ENCODE peak calls at places on chromosomes 2 and 18, in eight cellular contexts. A is HCT116, T is neural progenitor cell, K is B cell, Q is left ventricle myocardium inferior, C is upper lobe of right lung, L is GM10248, U is foreskin fibroblast. F is an unnamed sample.

GRCh38 chr2:115609978-115610377 is 1167.5 kb downstream of the DPP10 start:
- DNase-seq in A (no peak), T (no peak), K (no peak), Q (no peak), C (no peak), L (no peak), U (no peak), F (no peak)

GRCh38 chr2:13193075-13193474 is 476.3 kb downstream of the TRIB2 start:
- DNase-seq in A (no peak), T (no peak), K (no peak), Q (no peak), C (no peak), L (no peak), U (no peak), F (no peak)

GRCh38 chr2:136407113-136407951 is 289.4 kb upstream of the CXCR4 start:
- DNase-seq in A (no peak), T (peak), K (no peak), Q (no peak), C (no peak), L (no peak), U (no peak), F (no peak)

GRCh38 chr18:74609535-74609934 is 11.9 kb downstream of the ZNF407 start:
- DNase-seq in A (no peak), T (no peak), K (no peak), Q (no peak), C (no peak), L (no peak), U (peak), F (no peak)

GRCh38 chr2:187429989-187430388 is 18.1 kb downstream of the CALCRL start:
- DNase-seq in A (no peak), T (no peak), K (no peak), Q (no peak), C (no peak), L (no peak), U (peak), F (no peak)

GRCh38 chr18:47772374-47773248 is 157.8 kb downstream of the SMAD2 start:
- DNase-seq in A (peak), T (peak), K (peak), Q (peak), C (peak), L (peak), U (peak), F (peak)

GRCh38 chr18:78900938-78901909 is 78.4 kb upstream of the SALL3 start:
- DNase-seq in A (no peak), T (no peak), K (no peak), Q (no peak), C (no peak), L (no peak), U (no peak), F (no peak)

GRCh38 chr2:176297737-176298136 is 28.5 kb downstream of the MTX2 start:
- DNase-seq in A (no peak), T (no peak), K (no peak), Q (no peak), C (no peak), L (no peak), U (no peak), F (no peak)

GRCh38 chr18:67151366-67151765 is 365.2 kb downstream of the DSEL start:
- DNase-seq in A (no peak), T (peak), K (no peak), Q (no peak), C (no peak), L (no peak), U (no peak), F (no peak)

GRCh38 chr18:13112982-13113381 is 105.6 kb upstream of the LDLRAD4 start:
- DNase-seq in A (peak), T (peak), K (no peak), Q (peak), C (no peak), L (no peak), U (peak), F (peak)

GRCh38 chr2:74878551-74878950 is 44.6 kb downstream of the HK2 start:
- DNase-seq in A (no peak), T (no peak), K (no peak), Q (no peak), C (no peak), L (no peak), U (no peak), F (no peak)

GRCh38 chr2:234534515-234534914 is 37.6 kb upstream of the ARL4C start:
- DNase-seq in A (no peak), T (no peak), K (no peak), Q (no peak), C (no peak), L (no peak), U (no peak), F (no peak)

GRCh38 chr2:61671561-61672315 is 133.6 kb upstream of the XPO1 start:
- DNase-seq in A (no peak), T (no peak), K (no peak), Q (no peak), C (no peak), L (no peak), U (peak), F (no peak)

GRCh38 chr2:190121971-190122370 is 59.4 kb upstream of the MSTN start:
- DNase-seq in A (peak), T (peak), K (no peak), Q (no peak), C (no peak), L (peak), U (peak), F (no peak)

GRCh38 chr2:37376421-37377186 is 32.2 kb downstream of the QPCT start:
- DNase-seq in A (peak), T (no peak), K (peak), Q (no peak), C (no peak), L (peak), U (peak), F (no peak)

GRCh38 chr2:63654959-63655358 is 66.2 kb downstream of the MDH1 start:
- DNase-seq in A (no peak), T (no peak), K (no peak), Q (no peak), C (no peak), L (peak), U (peak), F (no peak)

GRCh38 chr2:108266218-108266617 is 22.5 kb upstream of the SULT1C2 start:
- DNase-seq in A (no peak), T (no peak), K (no peak), Q (no peak), C (no peak), L (no peak), U (no peak), F (no peak)

GRCh38 chr2:232976666-232977437 is 36.2 kb downstream of the NGEF start:
- DNase-seq in A (no peak), T (no peak), K (no peak), Q (no peak), C (no peak), L (no peak), U (no peak), F (no peak)

GRCh38 chr2:201349601-201350000 is 7.5 kb downstream of the FLACC1 start:
- DNase-seq in A (no peak), T (no peak), K (no peak), Q (no peak), C (no peak), L (no peak), U (peak), F (no peak)

GRCh38 chr2:219388845-219389156 is 1.1 kb upstream of the DNPEP start:
- DNase-seq in A (no peak), T (no peak), K (no peak), Q (no peak), C (no peak), L (no peak), U (no peak), F (no peak)

GRCh38 chr2:46828491-46829239 is 86.9 kb downstream of the MCFD2 start:
- DNase-seq in A (no peak), T (no peak), K (no peak), Q (no peak), C (peak), L (no peak), U (no peak), F (no peak)

GRCh38 chr18:59919026-59919425 is 19.2 kb downstream of the PMAIP1 start:
- DNase-seq in A (no peak), T (no peak), K (no peak), Q (no peak), C (no peak), L (no peak), U (no peak), F (no peak)

GRCh38 chr2:109381327-109381820 is 232.4 kb downstream of the SEPTIN10 start:
- DNase-seq in A (no peak), T (no peak), K (no peak), Q (no peak), C (peak), L (no peak), U (no peak), F (no peak)

GRCh38 chr2:134522856-134523460 is 195.8 kb downstream of the TMEM163 start:
- DNase-seq in A (no peak), T (no peak), K (no peak), Q (no peak), C (no peak), L (no peak), U (no peak), F (no peak)

GRCh38 chr18:56532176-56532840 is 106.1 kb downstream of the TXNL1 start:
- DNase-seq in A (no peak), T (no peak), K (no peak), Q (no peak), C (no peak), L (peak), U (no peak), F (no peak)

GRCh38 chr2:143675006-143675405 is 545.8 kb downstream of the ARHGAP15 start:
- DNase-seq in A (no peak), T (no peak), K (no peak), Q (no peak), C (no peak), L (no peak), U (no peak), F (no peak)

GRCh38 chr2:76197842-76198448 is 487.2 kb upstream of the GCFC2 start:
- DNase-seq in A (peak), T (peak), K (no peak), Q (peak), C (no peak), L (peak), U (peak), F (peak)

GRCh38 chr2:41910126-41910525 is 137.7 kb upstream of the PKDCC start:
- DNase-seq in A (no peak), T (peak), K (no peak), Q (no peak), C (no peak), L (no peak), U (no peak), F (no peak)

GRCh38 chr2:217785544-217786045 is 217.2 kb downstream of the TNS1 start:
- DNase-seq in A (peak), T (peak), K (peak), Q (peak), C (peak), L (peak), U (peak), F (peak)

GRCh38 chr2:96116879-96117533 is 635 bp upstream of the ADRA2B start:
- DNase-seq in A (no peak), T (peak), K (peak), Q (peak), C (peak), L (peak), U (peak), F (peak)

GRCh38 chr2:12718662-12719399 is 2.1 kb downstream of the TRIB2 start:
- DNase-seq in A (no peak), T (peak), K (peak), Q (no peak), C (no peak), L (no peak), U (peak), F (no peak)

GRCh38 chr2:136932700-136933099 is 167.4 kb downstream of the THSD7B start:
- DNase-seq in A (no peak), T (peak), K (no peak), Q (no peak), C (no peak), L (no peak), U (no peak), F (peak)

GRCh38 chr2:145108385-145108784 is 588.5 kb upstream of the ZEB2 start:
- DNase-seq in A (no peak), T (no peak), K (no peak), Q (no peak), C (no peak), L (no peak), U (no peak), F (no peak)

GRCh38 chr18:21678897-21679296 is 25.7 kb downstream of the ABHD3 start:
- DNase-seq in A (no peak), T (no peak), K (no peak), Q (no peak), C (no peak), L (no peak), U (no peak), F (no peak)

GRCh38 chr18:77061946-77062517 is 70.6 kb downstream of the MBP start:
- DNase-seq in A (no peak), T (peak), K (peak), Q (no peak), C (no peak), L (no peak), U (no peak), F (no peak)

GRCh38 chr2:96108578-96109561 is 7.5 kb downstream of the ADRA2B start:
- DNase-seq in A (no peak), T (peak), K (no peak), Q (peak), C (peak), L (no peak), U (peak), F (no peak)

GRCh38 chr2:163527381-163527780 is 208.4 kb downstream of the FIGN start:
- DNase-seq in A (no peak), T (no peak), K (no peak), Q (no peak), C (no peak), L (no peak), U (no peak), F (no peak)

GRCh38 chr18:8661754-8662573 is 43.4 kb upstream of the MTCL1 start:
- DNase-seq in A (no peak), T (peak), K (no peak), Q (no peak), C (peak), L (no peak), U (peak), F (no peak)

GRCh38 chr2:70140978-70141753 is 49.7 kb downstream of the C2orf42 start:
- DNase-seq in A (peak), T (peak), K (peak), Q (no peak), C (peak), L (peak), U (peak), F (peak)
- TF ChIP-seq CTCF in A (peak), T (peak), K (peak), Q (peak), C (peak), L (peak), U (no peak), F (peak)

GRCh38 chr18:68611301-68611700 is 103.6 kb downstream of the TMX3 start:
- DNase-seq in A (no peak), T (no peak), K (no peak), Q (no peak), C (no peak), L (no peak), U (no peak), F (no peak)

GRCh38 chr18:68604256-68604655 is 110.7 kb downstream of the TMX3 start:
- DNase-seq in A (no peak), T (no peak), K (no peak), Q (no peak), C (no peak), L (no peak), U (peak), F (no peak)

GRCh38 chr18:68607852-68608251 is 107.1 kb downstream of the TMX3 start:
- DNase-seq in A (no peak), T (no peak), K (no peak), Q (no peak), C (no peak), L (no peak), U (no peak), F (no peak)

DNA sequence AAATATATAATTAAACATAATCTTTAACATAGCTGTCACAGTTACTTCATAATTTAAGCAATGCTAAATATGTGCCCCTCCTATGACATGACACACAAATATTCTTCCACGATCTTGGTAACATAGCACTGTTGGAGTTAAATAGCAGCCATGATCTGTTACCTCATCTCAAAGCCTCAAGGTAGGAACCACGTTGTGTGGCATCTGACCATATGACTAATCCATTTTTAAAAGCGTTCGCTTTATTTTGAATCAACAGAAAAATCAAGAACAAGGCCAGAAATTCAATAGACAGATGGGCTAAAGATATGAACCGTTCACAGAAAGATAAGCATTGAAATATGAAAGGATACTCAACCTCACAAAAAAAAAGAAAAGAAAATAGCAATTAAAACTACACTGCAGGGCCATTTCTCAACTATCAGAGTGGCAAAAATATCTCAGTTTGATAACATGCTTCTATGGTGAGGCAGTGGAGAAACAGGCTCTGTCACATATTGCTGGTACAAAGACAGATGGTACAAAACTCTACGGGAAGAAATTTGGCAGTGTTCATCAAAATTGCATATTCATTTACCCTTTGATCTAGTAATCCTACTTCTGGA is 105.9 kb downstream of the TMX3 start:
- DNase-seq in A (no peak), T (no peak), K (no peak), Q (no peak), C (no peak), L (no peak), U (no peak), F (no peak)
- TF ChIP-seq CTCF in A (no peak), T (no peak), K (no peak), Q (no peak), C (no peak), L (no peak), U (no peak), F (no peak)

DNA sequence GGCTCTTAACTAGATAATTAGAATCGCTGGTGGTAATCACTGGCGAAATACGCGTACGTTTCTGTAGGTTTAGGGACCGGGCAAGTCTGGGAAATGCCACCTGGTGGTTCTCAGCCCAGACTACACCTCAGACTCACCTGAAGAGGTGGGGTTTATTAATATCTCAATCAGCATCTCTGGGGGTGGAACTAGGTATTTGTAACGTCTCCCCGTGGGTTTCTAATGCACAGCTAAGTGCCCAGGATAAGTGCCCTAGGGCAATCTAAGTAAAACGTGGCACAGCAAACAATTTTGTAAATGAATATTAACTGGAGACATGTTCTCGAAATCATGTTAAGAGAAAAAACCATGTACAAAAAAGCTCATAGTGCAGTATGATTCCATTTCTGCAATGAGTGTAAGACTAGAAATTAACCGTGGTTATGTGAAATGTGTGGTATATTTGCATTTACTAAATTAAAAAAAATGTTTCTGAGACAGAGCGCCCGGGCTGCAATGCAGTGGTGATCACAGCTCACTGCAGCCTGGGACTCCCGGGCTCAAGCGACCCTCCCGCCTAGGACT is 760 bp upstream of the CNOT11 start:
- DNase-seq in A (peak), T (peak), K (peak), Q (no peak), C (no peak), L (no peak), U (no peak), F (peak)
- TF ChIP-seq CTCF in A (peak), T (peak), K (peak), Q (peak), C (peak), L (peak), U (peak), F (peak)

DNA sequence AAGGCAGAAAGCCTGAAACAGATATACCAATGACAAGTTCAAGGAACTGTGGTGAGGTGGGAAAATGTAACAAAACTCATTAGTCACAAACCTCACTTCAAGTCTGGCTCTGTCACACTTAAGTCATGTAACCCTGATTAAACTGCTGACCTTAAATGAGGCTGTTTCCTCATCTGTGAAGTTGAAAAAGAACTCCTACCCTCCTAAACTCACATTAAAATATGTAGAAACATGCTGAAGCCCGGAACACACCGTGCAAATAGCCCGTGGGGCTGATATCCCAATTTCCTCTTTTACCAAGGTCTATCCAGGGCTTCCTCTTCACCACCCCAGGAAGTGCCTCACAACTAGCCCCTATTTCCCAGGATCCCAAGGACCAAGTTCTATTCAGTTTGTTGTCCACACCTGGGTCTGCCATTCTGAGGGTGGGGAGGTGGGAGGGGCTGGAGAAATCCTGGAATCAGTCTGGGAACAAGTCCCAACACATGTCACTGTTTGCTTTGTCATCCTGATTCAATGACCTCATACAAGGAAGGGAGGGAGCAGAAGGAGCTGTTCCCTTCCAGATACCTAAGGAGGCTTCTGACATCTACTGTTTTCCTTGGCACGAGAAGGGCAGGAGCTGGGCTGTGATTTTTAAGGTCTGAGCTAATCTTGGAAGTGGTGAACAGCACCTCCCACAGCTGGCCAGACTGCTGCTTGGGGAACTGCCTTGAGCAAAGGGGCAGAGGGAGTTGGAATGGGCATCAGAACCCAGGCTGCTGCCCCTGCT is 42.3 kb downstream of the SLC4A1AP start:
- DNase-seq in A (peak), T (no peak), K (no peak), Q (peak), C (no peak), L (no peak), U (peak), F (no peak)
- TF ChIP-seq CTCF in A (no peak), T (no peak), K (no peak), Q (no peak), C (no peak), L (no peak), U (no peak), F (no peak)

GRCh38 chr2:157699009-157699408 is 70.3 kb upstream of the ACVR1C start:
- DNase-seq in A (no peak), T (no peak), K (no peak), Q (no peak), C (no peak), L (no peak), U (no peak), F (no peak)
- TF ChIP-seq CTCF in A (no peak), T (no peak), K (no peak), Q (no peak), C (no peak), L (no peak), U (no peak), F (no peak)

GRCh38 chr2:113203901-113204519 is 30.2 kb downstream of the PSD4 start:
- DNase-seq in A (peak), T (peak), K (peak), Q (peak), C (peak), L (peak), U (peak), F (peak)

GRCh38 chr2:113208995-113209868 is 35.5 kb downstream of the PSD4 start:
- DNase-seq in A (no peak), T (no peak), K (no peak), Q (no peak), C (no peak), L (no peak), U (peak), F (no peak)

GRCh38 chr2:113209869-113210305 is 36.1 kb downstream of the PSD4 start:
- DNase-seq in A (no peak), T (no peak), K (no peak), Q (no peak), C (no peak), L (no peak), U (no peak), F (no peak)

GRCh38 chr2:113203217-113203530 is 29.4 kb downstream of the PSD4 start:
- DNase-seq in A (no peak), T (no peak), K (no peak), Q (no peak), C (no peak), L (no peak), U (peak), F (no peak)

GRCh38 chr2:113206251-113206650 is 32.5 kb downstream of the PSD4 start:
- DNase-seq in A (no peak), T (no peak), K (no peak), Q (no peak), C (no peak), L (no peak), U (no peak), F (no peak)
- TF ChIP-seq CTCF in A (no peak), T (no peak), K (no peak), Q (no peak), C (no peak), L (no peak), U (no peak), F (no peak)